ENCODE peak calls at places on chromosomes 4 and X, in six cellular contexts. One of them, this sample, is unnamed.

GRCh38 chr4:141132689-141133145 is 552 bp downstream of the RNF150 start:
- DNase-seq in HL-60: no peak
- DNase-seq in A549: no peak
- DNase-seq in SK-N-SH: peak
- DNase-seq in GM12878: no peak
- DNase-seq in GM23338: peak
- DNase-seq in this sample: no peak

GRCh38 chr4:6811165-6811564 is 28.6 kb downstream of the KIAA0232 start:
- DNase-seq in GM12878: no peak
- DNase-seq in GM23338: no peak
- DNase-seq in SK-N-SH: no peak
- DNase-seq in HL-60: no peak
- DNase-seq in A549: no peak
- DNase-seq in this sample: no peak

GRCh38 chr4:88661724-88662123 is 35.9 kb downstream of the NAP1L5 start:
- DNase-seq in GM23338: no peak
- DNase-seq in SK-N-SH: no peak
- DNase-seq in GM12878: no peak
- DNase-seq in HL-60: no peak
- DNase-seq in A549: peak
- DNase-seq in this sample: no peak

GRCh38 chr4:175929441-175929840 is 117.4 kb upstream of the GPM6A start:
- DNase-seq in GM23338: no peak
- DNase-seq in GM12878: no peak
- DNase-seq in A549: no peak
- DNase-seq in HL-60: no peak
- DNase-seq in SK-N-SH: no peak
- DNase-seq in this sample: no peak

GRCh38 chr4:8829584-8829983 is 42.1 kb downstream of the HMX1 start:
- DNase-seq in GM12878: no peak
- DNase-seq in GM23338: no peak
- DNase-seq in A549: no peak
- DNase-seq in HL-60: no peak
- DNase-seq in SK-N-SH: no peak
- DNase-seq in this sample: no peak

GRCh38 chr4:55399581-55399980 is 3.8 kb downstream of the TMEM165 start:
- DNase-seq in GM12878: no peak
- DNase-seq in A549: no peak
- DNase-seq in GM23338: no peak
- DNase-seq in SK-N-SH: no peak
- DNase-seq in HL-60: no peak
- DNase-seq in this sample: no peak

GRCh38 chr4:87024181-87024580 is 89.4 kb downstream of the AFF1 start:
- DNase-seq in HL-60: no peak
- DNase-seq in SK-N-SH: no peak
- DNase-seq in GM23338: no peak
- DNase-seq in GM12878: no peak
- DNase-seq in A549: no peak
- DNase-seq in this sample: no peak

GRCh38 chr4:24705016-24705753 is 90.2 kb upstream of the SOD3 start:
- DNase-seq in HL-60: no peak
- DNase-seq in GM12878: no peak
- DNase-seq in SK-N-SH: no peak
- DNase-seq in A549: no peak
- DNase-seq in GM23338: no peak
- DNase-seq in this sample: no peak

GRCh38 chrX:69151898-69152297 is 13.4 kb downstream of the PJA1 start:
- DNase-seq in GM12878: no peak
- DNase-seq in HL-60: no peak
- DNase-seq in GM23338: no peak
- DNase-seq in A549: no peak
- DNase-seq in SK-N-SH: no peak
- DNase-seq in this sample: no peak

GRCh38 chr4:64341711-64342110 is 67.5 kb downstream of the TECRL start:
- DNase-seq in SK-N-SH: no peak
- DNase-seq in GM12878: no peak
- DNase-seq in GM23338: no peak
- DNase-seq in HL-60: no peak
- DNase-seq in A549: no peak
- DNase-seq in this sample: no peak

GRCh38 chr4:2787230-2788100 is 5.4 kb upstream of the SH3BP2 start:
- DNase-seq in GM23338: no peak
- DNase-seq in HL-60: peak
- DNase-seq in A549: no peak
- DNase-seq in GM12878: peak
- DNase-seq in SK-N-SH: peak
- DNase-seq in this sample: no peak

GRCh38 chr4:180695851-180696250 is 1547.4 kb upstream of the TENM3 start:
- DNase-seq in GM12878: no peak
- DNase-seq in HL-60: no peak
- DNase-seq in A549: no peak
- DNase-seq in SK-N-SH: no peak
- DNase-seq in GM23338: no peak
- DNase-seq in this sample: no peak

GRCh38 chr4:133565379-133565778 is 416.3 kb downstream of the PCDH10 start:
- DNase-seq in SK-N-SH: no peak
- DNase-seq in HL-60: no peak
- DNase-seq in GM12878: no peak
- DNase-seq in A549: peak
- DNase-seq in GM23338: no peak
- DNase-seq in this sample: no peak

GRCh38 chr4:119656986-119657635 is 28.5 kb upstream of the PDE5A start:
- DNase-seq in A549: peak
- DNase-seq in GM23338: no peak
- DNase-seq in SK-N-SH: no peak
- DNase-seq in HL-60: no peak
- DNase-seq in GM12878: no peak
- DNase-seq in this sample: no peak

GRCh38 chr4:124322234-124322831 is 390.2 kb downstream of the ANKRD50 start:
- DNase-seq in SK-N-SH: peak
- DNase-seq in GM23338: peak
- DNase-seq in GM12878: no peak
- DNase-seq in A549: peak
- DNase-seq in HL-60: no peak
- DNase-seq in this sample: peak

DNA sequence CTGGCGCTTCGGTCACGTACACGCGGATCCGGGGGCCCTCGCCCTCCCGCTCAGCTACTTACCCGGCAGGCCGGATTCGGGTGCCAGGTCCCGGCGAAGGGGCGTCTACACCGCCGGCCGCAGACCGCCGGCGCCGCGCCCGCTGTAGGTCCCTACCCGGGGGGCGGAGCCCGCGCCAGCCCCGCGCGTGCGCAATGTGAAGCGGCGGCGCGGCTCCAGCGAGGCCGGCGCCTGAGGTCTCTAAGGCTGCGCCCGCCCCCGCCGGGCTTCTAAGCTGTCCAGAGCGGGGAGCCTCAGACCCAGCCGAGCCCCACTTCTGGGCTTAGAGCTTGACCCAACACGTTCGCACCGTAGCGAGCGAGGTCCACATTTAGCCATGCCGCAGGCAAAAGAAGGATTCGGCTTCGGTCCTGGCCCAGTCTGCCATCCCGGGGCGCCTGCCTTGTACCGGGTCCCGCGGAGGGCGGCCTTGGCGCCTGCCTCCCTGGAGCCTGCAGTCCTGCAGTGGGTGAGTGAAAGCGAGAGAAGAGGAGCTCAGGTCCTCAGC is at the start of gene ZNF518B:
- DNase-seq in GM12878: no peak
- DNase-seq in SK-N-SH: peak
- DNase-seq in HL-60: peak
- DNase-seq in GM23338: peak
- DNase-seq in A549: peak
- DNase-seq in this sample: peak
- TF ChIP-seq REST in GM12878: no peak
- TF ChIP-seq REST in SK-N-SH: no peak
- TF ChIP-seq REST in HL-60: no peak
- TF ChIP-seq REST in GM23338: no peak
- TF ChIP-seq REST in A549: no peak
- TF ChIP-seq REST in this sample: no peak

GRCh38 chr4:58587856-58588255 is 1477.7 kb upstream of the IGFBP7 start:
- DNase-seq in A549: peak
- DNase-seq in GM23338: no peak
- DNase-seq in SK-N-SH: no peak
- DNase-seq in HL-60: no peak
- DNase-seq in GM12878: no peak
- DNase-seq in this sample: no peak

DNA sequence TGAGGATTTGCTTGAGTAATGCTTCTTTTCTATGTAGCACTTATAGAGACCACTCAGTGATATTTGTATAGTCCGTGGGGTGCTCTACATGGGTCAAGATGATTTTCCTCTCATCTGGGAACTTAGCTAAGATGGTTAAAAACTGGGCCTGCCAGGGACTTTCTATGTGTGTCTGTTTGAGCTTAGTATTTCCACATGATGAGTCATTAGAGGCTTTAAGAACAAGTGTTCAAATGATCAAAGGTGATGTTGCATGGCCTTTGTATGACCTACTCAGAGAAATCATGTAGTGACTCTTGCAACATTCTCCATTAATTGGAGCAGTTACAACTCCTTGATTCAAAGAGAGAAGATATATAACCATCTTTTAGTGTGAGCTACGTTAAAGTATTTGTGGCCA is 1480.5 kb upstream of the IGFBP7 start:
- DNase-seq in HL-60: no peak
- DNase-seq in GM23338: no peak
- DNase-seq in A549: no peak
- DNase-seq in GM12878: no peak
- DNase-seq in SK-N-SH: no peak
- DNase-seq in this sample: no peak
- TF ChIP-seq REST in HL-60: no peak
- TF ChIP-seq REST in GM23338: no peak
- TF ChIP-seq REST in A549: no peak
- TF ChIP-seq REST in GM12878: no peak
- TF ChIP-seq REST in SK-N-SH: no peak
- TF ChIP-seq REST in this sample: no peak

GRCh38 chrX:149497626-149498025 is 7.5 kb downstream of the IDS start:
- DNase-seq in A549: no peak
- DNase-seq in HL-60: no peak
- DNase-seq in SK-N-SH: no peak
- DNase-seq in GM23338: no peak
- DNase-seq in GM12878: no peak
- DNase-seq in this sample: no peak
- TF ChIP-seq REST in A549: no peak
- TF ChIP-seq REST in HL-60: no peak
- TF ChIP-seq REST in SK-N-SH: no peak
- TF ChIP-seq REST in GM23338: no peak
- TF ChIP-seq REST in GM12878: no peak
- TF ChIP-seq REST in this sample: no peak

GRCh38 chr4:168451744-168452394 is 28.4 kb downstream of the DDX60L start:
- DNase-seq in HL-60: peak
- DNase-seq in A549: peak
- DNase-seq in SK-N-SH: no peak
- DNase-seq in GM23338: no peak
- DNase-seq in GM12878: no peak
- DNase-seq in this sample: no peak
- TF ChIP-seq REST in HL-60: no peak
- TF ChIP-seq REST in A549: no peak
- TF ChIP-seq REST in SK-N-SH: no peak
- TF ChIP-seq REST in GM23338: no peak
- TF ChIP-seq REST in GM12878: no peak
- TF ChIP-seq REST in this sample: no peak

DNA sequence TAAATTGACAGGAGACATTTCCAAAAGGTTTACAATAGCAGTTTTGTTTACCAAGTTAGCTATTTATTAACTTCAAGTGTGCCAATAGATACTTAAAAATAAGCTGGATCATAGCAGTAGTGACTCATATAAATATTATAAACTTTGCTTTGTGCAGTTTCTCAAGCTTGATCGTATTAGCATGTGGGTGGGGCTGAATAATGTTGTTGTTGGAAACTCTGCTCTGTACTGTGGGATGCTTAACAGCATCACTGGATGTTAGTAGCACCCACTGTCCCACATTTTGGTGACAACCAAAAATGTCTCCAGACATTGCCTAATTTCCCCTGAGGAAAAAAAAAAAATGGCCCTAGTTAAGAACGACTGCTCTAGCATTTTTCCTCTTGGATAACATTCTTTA is 855.2 kb upstream of the ADGRL3 start:
- DNase-seq in A549: no peak
- DNase-seq in GM12878: no peak
- DNase-seq in HL-60: no peak
- DNase-seq in SK-N-SH: no peak
- DNase-seq in GM23338: no peak
- DNase-seq in this sample: no peak
- TF ChIP-seq REST in A549: no peak
- TF ChIP-seq REST in GM12878: no peak
- TF ChIP-seq REST in HL-60: no peak
- TF ChIP-seq REST in SK-N-SH: no peak
- TF ChIP-seq REST in GM23338: no peak
- TF ChIP-seq REST in this sample: no peak

GRCh38 chr4:183444953-183445543 is 612 bp downstream of the CDKN2AIP start:
- DNase-seq in GM12878: no peak
- DNase-seq in HL-60: no peak
- DNase-seq in SK-N-SH: peak
- DNase-seq in A549: no peak
- DNase-seq in GM23338: peak
- DNase-seq in this sample: no peak

GRCh38 chr4:183447646-183448045 is 3.2 kb downstream of the CDKN2AIP start:
- DNase-seq in A549: no peak
- DNase-seq in SK-N-SH: no peak
- DNase-seq in HL-60: no peak
- DNase-seq in GM12878: no peak
- DNase-seq in GM23338: no peak
- DNase-seq in this sample: no peak

GRCh38 chr4:183444149-183444952 is at the start of gene CDKN2AIP:
- DNase-seq in SK-N-SH: peak
- DNase-seq in A549: peak
- DNase-seq in GM23338: peak
- DNase-seq in GM12878: peak
- DNase-seq in HL-60: peak
- DNase-seq in this sample: peak

GRCh38 chr4:183441276-183441675 is 3.2 kb upstream of the CDKN2AIP start:
- DNase-seq in SK-N-SH: no peak
- DNase-seq in GM12878: no peak
- DNase-seq in GM23338: no peak
- DNase-seq in HL-60: no peak
- DNase-seq in A549: no peak
- DNase-seq in this sample: no peak

DNA sequence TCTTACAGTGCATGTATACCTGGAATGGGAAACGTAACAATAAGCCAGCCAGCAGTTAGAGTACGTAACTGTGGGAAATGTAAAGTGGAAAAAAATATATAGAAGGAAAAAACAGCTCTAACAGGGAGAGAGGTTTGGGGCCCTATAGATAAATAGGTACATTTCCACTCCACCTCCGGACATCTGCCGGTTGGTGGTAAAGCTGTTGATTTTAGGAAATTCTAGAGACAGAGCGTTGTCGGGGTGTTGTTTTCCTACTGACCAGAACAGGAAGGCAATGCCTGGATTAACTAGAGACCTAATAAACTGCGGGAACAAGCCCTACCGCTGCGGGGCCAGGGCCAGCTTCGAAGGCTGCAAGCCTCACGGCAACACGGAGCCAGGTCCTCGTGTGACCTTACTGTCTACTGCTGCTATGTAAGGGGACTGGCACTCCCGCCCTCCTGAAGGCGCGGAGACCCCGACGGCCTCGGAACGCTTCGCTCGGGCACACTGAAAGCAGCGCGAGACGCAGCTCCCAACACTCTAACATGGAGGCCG is 757 bp upstream of the CDKN2AIP start:
- DNase-seq in HL-60: no peak
- DNase-seq in GM12878: no peak
- DNase-seq in SK-N-SH: no peak
- DNase-seq in GM23338: peak
- DNase-seq in A549: no peak
- DNase-seq in this sample: peak
- TF ChIP-seq REST in HL-60: no peak
- TF ChIP-seq REST in GM12878: no peak
- TF ChIP-seq REST in SK-N-SH: no peak
- TF ChIP-seq REST in GM23338: no peak
- TF ChIP-seq REST in A549: no peak
- TF ChIP-seq REST in this sample: no peak